ENCODE peak calls at places on chromosome 17, in ten cellular contexts. One of them, this sample, is unnamed.

GRCh38 chr17:70658840-70659239 is 489.5 kb downstream of the KCNJ2 start:
- DNase-seq in T-helper 17 cell: no peak
- DNase-seq in activated gamma-delta T cell: no peak
- DNase-seq in NCI-H526: no peak
- DNase-seq in COR-L47: no peak
- DNase-seq in stimulated activated effector memory CD8-positive, alpha-beta T cell treated with anti-CD3 and anti-CD28 coated beads, Interleukin-12 subunit alpha, Interleukin-12 subunit beta, amount 100 ng/mL, for 72 hours: no peak
- DNase-seq in stimulated activated CD4-positive, alpha-beta T cell treated with anti-CD3 and anti-CD28 coated beads, TNF-alpha, amount 100 ng/mL, for 1 hour: no peak
- DNase-seq in Right ventricle myocardium superior: no peak
- DNase-seq in anterior cingulate cortex: no peak
- DNase-seq in body of pancreas: no peak
- DNase-seq in this sample: no peak

GRCh38 chr17:73104450-73104849 is 12.0 kb upstream of the SLC39A11 start:
- DNase-seq in COR-L47: no peak
- DNase-seq in stimulated activated CD4-positive, alpha-beta T cell treated with anti-CD3 and anti-CD28 coated beads, TNF-alpha, amount 100 ng/mL, for 1 hour: no peak
- DNase-seq in activated gamma-delta T cell: no peak
- DNase-seq in body of pancreas: no peak
- DNase-seq in stimulated activated effector memory CD8-positive, alpha-beta T cell treated with anti-CD3 and anti-CD28 coated beads, Interleukin-12 subunit alpha, Interleukin-12 subunit beta, amount 100 ng/mL, for 72 hours: no peak
- DNase-seq in anterior cingulate cortex: no peak
- DNase-seq in Right ventricle myocardium superior: no peak
- DNase-seq in T-helper 17 cell: no peak
- DNase-seq in NCI-H526: no peak
- DNase-seq in this sample: no peak

GRCh38 chr17:27609606-27610303 is 21.2 kb upstream of the LGALS9 start:
- DNase-seq in T-helper 17 cell: no peak
- DNase-seq in body of pancreas: no peak
- DNase-seq in NCI-H526: peak
- DNase-seq in Right ventricle myocardium superior: peak
- DNase-seq in anterior cingulate cortex: no peak
- DNase-seq in COR-L47: no peak
- DNase-seq in stimulated activated effector memory CD8-positive, alpha-beta T cell treated with anti-CD3 and anti-CD28 coated beads, Interleukin-12 subunit alpha, Interleukin-12 subunit beta, amount 100 ng/mL, for 72 hours: no peak
- DNase-seq in activated gamma-delta T cell: no peak
- DNase-seq in stimulated activated CD4-positive, alpha-beta T cell treated with anti-CD3 and anti-CD28 coated beads, TNF-alpha, amount 100 ng/mL, for 1 hour: no peak
- DNase-seq in this sample: peak

GRCh38 chr17:81947189-81947588 is at the start of gene MYADML2:
- DNase-seq in body of pancreas: no peak
- DNase-seq in activated gamma-delta T cell: no peak
- DNase-seq in NCI-H526: no peak
- DNase-seq in T-helper 17 cell: no peak
- DNase-seq in stimulated activated effector memory CD8-positive, alpha-beta T cell treated with anti-CD3 and anti-CD28 coated beads, Interleukin-12 subunit alpha, Interleukin-12 subunit beta, amount 100 ng/mL, for 72 hours: no peak
- DNase-seq in stimulated activated CD4-positive, alpha-beta T cell treated with anti-CD3 and anti-CD28 coated beads, TNF-alpha, amount 100 ng/mL, for 1 hour: no peak
- DNase-seq in anterior cingulate cortex: no peak
- DNase-seq in COR-L47: no peak
- DNase-seq in Right ventricle myocardium superior: no peak
- DNase-seq in this sample: no peak

GRCh38 chr17:81187120-81187519 is 21.1 kb upstream of the AATK start:
- DNase-seq in activated gamma-delta T cell: no peak
- DNase-seq in stimulated activated effector memory CD8-positive, alpha-beta T cell treated with anti-CD3 and anti-CD28 coated beads, Interleukin-12 subunit alpha, Interleukin-12 subunit beta, amount 100 ng/mL, for 72 hours: no peak
- DNase-seq in Right ventricle myocardium superior: no peak
- DNase-seq in stimulated activated CD4-positive, alpha-beta T cell treated with anti-CD3 and anti-CD28 coated beads, TNF-alpha, amount 100 ng/mL, for 1 hour: no peak
- DNase-seq in COR-L47: no peak
- DNase-seq in NCI-H526: no peak
- DNase-seq in body of pancreas: no peak
- DNase-seq in anterior cingulate cortex: no peak
- DNase-seq in T-helper 17 cell: no peak
- DNase-seq in this sample: no peak

GRCh38 chr17:36001109-36001735 is at the start of gene CCL15:
- DNase-seq in Right ventricle myocardium superior: no peak
- DNase-seq in anterior cingulate cortex: no peak
- DNase-seq in NCI-H526: no peak
- DNase-seq in activated gamma-delta T cell: no peak
- DNase-seq in body of pancreas: no peak
- DNase-seq in stimulated activated CD4-positive, alpha-beta T cell treated with anti-CD3 and anti-CD28 coated beads, TNF-alpha, amount 100 ng/mL, for 1 hour: no peak
- DNase-seq in COR-L47: no peak
- DNase-seq in stimulated activated effector memory CD8-positive, alpha-beta T cell treated with anti-CD3 and anti-CD28 coated beads, Interleukin-12 subunit alpha, Interleukin-12 subunit beta, amount 100 ng/mL, for 72 hours: no peak
- DNase-seq in T-helper 17 cell: no peak
- DNase-seq in this sample: no peak

GRCh38 chr17:63698886-63699637 is 863 bp downstream of the LIMD2 start:
- DNase-seq in stimulated activated effector memory CD8-positive, alpha-beta T cell treated with anti-CD3 and anti-CD28 coated beads, Interleukin-12 subunit alpha, Interleukin-12 subunit beta, amount 100 ng/mL, for 72 hours: peak
- DNase-seq in Right ventricle myocardium superior: peak
- DNase-seq in T-helper 17 cell: peak
- DNase-seq in COR-L47: no peak
- DNase-seq in NCI-H526: peak
- DNase-seq in stimulated activated CD4-positive, alpha-beta T cell treated with anti-CD3 and anti-CD28 coated beads, TNF-alpha, amount 100 ng/mL, for 1 hour: peak
- DNase-seq in activated gamma-delta T cell: peak
- DNase-seq in anterior cingulate cortex: no peak
- DNase-seq in body of pancreas: peak
- DNase-seq in this sample: no peak

GRCh38 chr17:65535777-65536572 is 25.5 kb downstream of the AXIN2 start:
- DNase-seq in anterior cingulate cortex: no peak
- DNase-seq in body of pancreas: no peak
- DNase-seq in stimulated activated effector memory CD8-positive, alpha-beta T cell treated with anti-CD3 and anti-CD28 coated beads, Interleukin-12 subunit alpha, Interleukin-12 subunit beta, amount 100 ng/mL, for 72 hours: no peak
- DNase-seq in activated gamma-delta T cell: no peak
- DNase-seq in Right ventricle myocardium superior: no peak
- DNase-seq in T-helper 17 cell: no peak
- DNase-seq in stimulated activated CD4-positive, alpha-beta T cell treated with anti-CD3 and anti-CD28 coated beads, TNF-alpha, amount 100 ng/mL, for 1 hour: no peak
- DNase-seq in NCI-H526: no peak
- DNase-seq in COR-L47: no peak
- DNase-seq in this sample: no peak

GRCh38 chr17:70313450-70313849 is 144.1 kb downstream of the KCNJ2 start:
- DNase-seq in activated gamma-delta T cell: no peak
- DNase-seq in Right ventricle myocardium superior: no peak
- DNase-seq in COR-L47: no peak
- DNase-seq in body of pancreas: no peak
- DNase-seq in anterior cingulate cortex: no peak
- DNase-seq in stimulated activated effector memory CD8-positive, alpha-beta T cell treated with anti-CD3 and anti-CD28 coated beads, Interleukin-12 subunit alpha, Interleukin-12 subunit beta, amount 100 ng/mL, for 72 hours: no peak
- DNase-seq in NCI-H526: peak
- DNase-seq in T-helper 17 cell: no peak
- DNase-seq in stimulated activated CD4-positive, alpha-beta T cell treated with anti-CD3 and anti-CD28 coated beads, TNF-alpha, amount 100 ng/mL, for 1 hour: no peak
- DNase-seq in this sample: no peak

GRCh38 chr17:15288859-15289258 is 23.7 kb upstream of the PMP22 start:
- DNase-seq in anterior cingulate cortex: no peak
- DNase-seq in body of pancreas: no peak
- DNase-seq in Right ventricle myocardium superior: no peak
- DNase-seq in T-helper 17 cell: no peak
- DNase-seq in NCI-H526: no peak
- DNase-seq in stimulated activated CD4-positive, alpha-beta T cell treated with anti-CD3 and anti-CD28 coated beads, TNF-alpha, amount 100 ng/mL, for 1 hour: no peak
- DNase-seq in COR-L47: no peak
- DNase-seq in stimulated activated effector memory CD8-positive, alpha-beta T cell treated with anti-CD3 and anti-CD28 coated beads, Interleukin-12 subunit alpha, Interleukin-12 subunit beta, amount 100 ng/mL, for 72 hours: no peak
- DNase-seq in activated gamma-delta T cell: no peak
- DNase-seq in this sample: no peak

GRCh38 chr17:41421116-41421515 is 3.3 kb downstream of the KRT37 start:
- DNase-seq in body of pancreas: no peak
- DNase-seq in stimulated activated effector memory CD8-positive, alpha-beta T cell treated with anti-CD3 and anti-CD28 coated beads, Interleukin-12 subunit alpha, Interleukin-12 subunit beta, amount 100 ng/mL, for 72 hours: no peak
- DNase-seq in NCI-H526: no peak
- DNase-seq in COR-L47: no peak
- DNase-seq in stimulated activated CD4-positive, alpha-beta T cell treated with anti-CD3 and anti-CD28 coated beads, TNF-alpha, amount 100 ng/mL, for 1 hour: no peak
- DNase-seq in anterior cingulate cortex: no peak
- DNase-seq in T-helper 17 cell: no peak
- DNase-seq in Right ventricle myocardium superior: no peak
- DNase-seq in activated gamma-delta T cell: no peak
- DNase-seq in this sample: peak

GRCh38 chr17:37761065-37761464 is 16.2 kb upstream of the HNF1B start:
- DNase-seq in T-helper 17 cell: no peak
- DNase-seq in COR-L47: no peak
- DNase-seq in activated gamma-delta T cell: no peak
- DNase-seq in anterior cingulate cortex: no peak
- DNase-seq in stimulated activated CD4-positive, alpha-beta T cell treated with anti-CD3 and anti-CD28 coated beads, TNF-alpha, amount 100 ng/mL, for 1 hour: no peak
- DNase-seq in Right ventricle myocardium superior: no peak
- DNase-seq in stimulated activated effector memory CD8-positive, alpha-beta T cell treated with anti-CD3 and anti-CD28 coated beads, Interleukin-12 subunit alpha, Interleukin-12 subunit beta, amount 100 ng/mL, for 72 hours: no peak
- DNase-seq in NCI-H526: no peak
- DNase-seq in body of pancreas: no peak
- DNase-seq in this sample: no peak

This sample was measured in LNCaP clone FGC.